ENCODE peak calls at places on chromosomes 13 and 19, in six cellular contexts. H is esophagus muscularis mucosa, G is vagina, C is HL-60, L is transverse colon, R is suprapubic skin. E is an unnamed sample.

GRCh38 chr13:102484329-102484728 is 82.5 kb upstream of the FGF14 start:
- DNase-seq in R (no peak), G (no peak), H (no peak), L (no peak), C (no peak), E (no peak)

GRCh38 chr19:58001895-58002369 is 688 bp downstream of the ZNF606 start:
- DNase-seq in G (no peak), R (no peak), C (peak; percentile 29), H (no peak), L (peak; percentile 13), E (no peak)

GRCh38 chr19:17889609-17890214 is 18.0 kb downstream of the SLC5A5 start:
- DNase-seq in C (no peak), L (no peak), G (no peak), H (no peak), R (no peak), E (no peak)

GRCh38 chr13:100338265-100338664 is 249.4 kb downstream of the PCCA start:
- DNase-seq in G (no peak), R (no peak), C (no peak), L (no peak), H (no peak), E (no peak)

GRCh38 chr19:13526552-13526951 is 20.3 kb upstream of the CACNA1A start:
- DNase-seq in R (no peak), H (no peak), L (no peak), G (no peak), C (peak; percentile 4), E (no peak)

GRCh38 chr19:20167020-20167644 is at the start of gene ZNF486:
- DNase-seq in R (peak; percentile 99), G (peak; percentile 96), H (peak; percentile 99), L (peak; percentile 95), C (peak; percentile 80), E (peak; percentile 93)

GRCh38 chr13:27147530-27148170 is 24.0 kb downstream of the USP12 start:
- DNase-seq in H (no peak), L (no peak), R (no peak), C (no peak), G (no peak), E (no peak)

GRCh38 chr13:99080131-99080530 is 102.3 kb upstream of the DOCK9 start:
- DNase-seq in L (no peak), G (peak; percentile 9), R (no peak), H (no peak), C (no peak), E (no peak)

GRCh38 chr19:677201-677600 is 1.0 kb downstream of the FSTL3 start:
- DNase-seq in G (no peak), H (no peak), L (peak; percentile 63), R (no peak), C (no peak), E (no peak)

GRCh38 chr19:57708641-57709354 is at the start of gene ZNF154:
- DNase-seq in C (no peak), G (no peak), H (no peak), R (no peak), L (peak; percentile 48), E (peak; percentile 30)

GRCh38 chr19:41545547-41545946 is 30.4 kb upstream of the CEACAM21 start:
- DNase-seq in L (no peak), C (peak; percentile 77), R (no peak), G (no peak), H (no peak), E (no peak)

GRCh38 chr13:98515804-98516465 is 61.0 kb downstream of the STK24 start:
- DNase-seq in G (no peak), H (no peak), L (no peak), C (no peak), R (no peak), E (no peak)

GRCh38 chr13:76148374-76148773 is 512.2 kb downstream of the LMO7 start:
- DNase-seq in G (no peak), R (no peak), L (no peak), C (no peak), H (no peak), E (no peak)

GRCh38 chr13:60343978-60344377 is 53.0 kb upstream of the TDRD3 start:
- DNase-seq in L (no peak), G (no peak), C (no peak), H (no peak), R (no peak), E (no peak)

GRCh38 chr13:77833331-77833863 is 85.2 kb downstream of the EDNRB start:
- DNase-seq in C (peak; percentile 72), H (no peak), L (no peak), R (no peak), G (no peak), E (no peak)

GRCh38 chr13:57136093-57136492 is 4.6 kb upstream of the PRR20A start:
- DNase-seq in G (no peak), R (no peak), C (no peak), L (no peak), H (no peak), E (no peak)

GRCh38 chr13:57138988-57139387 is 1.7 kb upstream of the PRR20A start:
- DNase-seq in C (no peak), R (no peak), G (no peak), L (no peak), H (no peak), E (no peak)

DNA sequence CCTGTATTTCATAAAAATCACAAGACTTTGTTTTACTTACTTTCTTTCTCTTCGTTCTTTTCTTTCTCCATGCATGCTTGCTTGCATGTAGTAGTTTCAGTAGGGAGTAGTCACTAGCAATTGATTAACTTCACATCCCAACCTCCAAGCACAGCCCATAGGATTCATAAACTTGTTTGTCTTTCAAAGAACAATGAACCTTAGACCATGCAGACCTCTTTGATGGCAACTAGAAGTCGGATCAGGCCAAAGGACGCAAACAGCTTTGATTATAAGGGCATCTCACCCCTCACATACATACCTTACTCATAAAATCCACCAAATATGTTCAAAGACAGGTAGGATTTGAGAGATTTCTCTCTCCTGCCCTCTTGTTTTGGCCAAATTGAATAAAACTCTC is 3.1 kb upstream of the PRR20A start:
- DNase-seq in L (no peak), G (no peak), R (no peak), H (no peak), C (no peak), E (no peak)
- TF ChIP-seq POLR2AphosphoS5 in L (no peak), G (no peak), R (no peak), H (no peak), C (no peak), E (no peak)

DNA sequence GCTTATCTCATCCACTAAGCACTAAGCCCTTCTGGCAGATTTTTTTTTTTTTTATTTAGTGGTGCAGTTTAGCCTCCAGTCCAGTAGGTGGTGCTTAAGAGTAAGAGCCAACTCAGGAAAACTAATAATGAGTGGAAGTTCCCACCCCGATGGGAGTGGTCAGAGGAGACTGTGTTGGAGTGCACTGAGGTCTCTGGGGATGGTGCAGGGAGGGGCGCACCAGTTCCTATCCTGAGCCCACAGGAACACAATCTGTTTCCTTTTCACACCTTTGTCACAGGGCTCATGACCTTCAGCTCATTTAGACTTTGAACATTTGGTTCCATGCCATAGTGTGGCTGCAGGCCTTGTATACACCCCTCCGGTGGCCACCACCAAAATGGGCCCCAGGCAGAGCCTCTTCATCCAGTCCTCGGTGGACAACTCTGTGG is 367.4 kb downstream of the SPRY2 start:
- DNase-seq in H (no peak), G (no peak), C (no peak), R (no peak), L (peak; percentile 17), E (no peak)
- TF ChIP-seq CTCF in H (no peak), G (no peak), C (peak; percentile 13), R (peak; percentile 35), L (peak; percentile 36), E (no peak)

GRCh38 chr19:46393456-46394397 is 19.6 kb downstream of the CCDC8 start:
- DNase-seq in R (no peak), L (no peak), C (no peak), G (no peak), H (no peak), E (no peak)
- TF ChIP-seq POLR2AphosphoS5 in R (no peak), L (no peak), C (peak; percentile 22), G (no peak), H (no peak), E (no peak)

GRCh38 chr19:54096642-54097106 is 3.9 kb downstream of the OSCAR start:
- DNase-seq in R (no peak), H (no peak), G (no peak), C (peak; percentile 71), L (peak; percentile 42), E (no peak)
- TF ChIP-seq CTCF in R (peak; percentile 17), H (no peak), G (no peak), C (no peak), L (no peak), E (no peak)

GRCh38 chr19:46755077-46755852 is 9.0 kb upstream of the STRN4 start:
- DNase-seq in H (no peak), C (peak; percentile 23), R (no peak), G (no peak), L (no peak), E (no peak)

GRCh38 chr19:46753420-46754155 is 7.3 kb upstream of the STRN4 start:
- DNase-seq in R (no peak), C (peak; percentile 77), L (peak; percentile 78), G (no peak), H (no peak), E (peak; percentile 62)

GRCh38 chr19:46755853-46756543 is 9.7 kb upstream of the STRN4 start:
- DNase-seq in G (no peak), L (no peak), C (no peak), R (no peak), H (no peak), E (no peak)

GRCh38 chr19:46759817-46760333 is 13.6 kb upstream of the STRN4 start:
- DNase-seq in C (no peak), H (no peak), G (no peak), L (no peak), R (no peak), E (peak; percentile 64)

DNA sequence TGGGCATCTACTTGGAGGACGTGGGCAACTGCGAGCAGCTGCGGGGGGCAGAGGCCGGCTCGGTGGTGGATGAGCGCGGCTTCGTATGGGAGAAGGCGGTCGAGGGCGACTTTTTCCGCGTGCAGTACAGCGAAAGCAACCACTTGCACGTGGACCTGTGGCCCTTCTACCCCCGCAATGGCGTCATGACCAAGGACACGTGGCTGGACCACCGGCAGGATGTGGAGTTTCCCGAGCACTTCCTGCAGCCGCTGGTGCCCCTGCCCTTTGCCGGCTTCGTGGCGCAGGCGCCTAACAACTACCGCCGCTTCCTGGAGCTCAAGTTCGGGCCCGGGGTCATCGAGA is 10.3 kb upstream of the STRN4 start:
- DNase-seq in G (no peak), R (no peak), C (no peak), L (no peak), H (no peak), E (no peak)
- TF ChIP-seq POLR2AphosphoS5 in G (no peak), R (no peak), C (no peak), L (no peak), H (no peak), E (no peak)

DNA sequence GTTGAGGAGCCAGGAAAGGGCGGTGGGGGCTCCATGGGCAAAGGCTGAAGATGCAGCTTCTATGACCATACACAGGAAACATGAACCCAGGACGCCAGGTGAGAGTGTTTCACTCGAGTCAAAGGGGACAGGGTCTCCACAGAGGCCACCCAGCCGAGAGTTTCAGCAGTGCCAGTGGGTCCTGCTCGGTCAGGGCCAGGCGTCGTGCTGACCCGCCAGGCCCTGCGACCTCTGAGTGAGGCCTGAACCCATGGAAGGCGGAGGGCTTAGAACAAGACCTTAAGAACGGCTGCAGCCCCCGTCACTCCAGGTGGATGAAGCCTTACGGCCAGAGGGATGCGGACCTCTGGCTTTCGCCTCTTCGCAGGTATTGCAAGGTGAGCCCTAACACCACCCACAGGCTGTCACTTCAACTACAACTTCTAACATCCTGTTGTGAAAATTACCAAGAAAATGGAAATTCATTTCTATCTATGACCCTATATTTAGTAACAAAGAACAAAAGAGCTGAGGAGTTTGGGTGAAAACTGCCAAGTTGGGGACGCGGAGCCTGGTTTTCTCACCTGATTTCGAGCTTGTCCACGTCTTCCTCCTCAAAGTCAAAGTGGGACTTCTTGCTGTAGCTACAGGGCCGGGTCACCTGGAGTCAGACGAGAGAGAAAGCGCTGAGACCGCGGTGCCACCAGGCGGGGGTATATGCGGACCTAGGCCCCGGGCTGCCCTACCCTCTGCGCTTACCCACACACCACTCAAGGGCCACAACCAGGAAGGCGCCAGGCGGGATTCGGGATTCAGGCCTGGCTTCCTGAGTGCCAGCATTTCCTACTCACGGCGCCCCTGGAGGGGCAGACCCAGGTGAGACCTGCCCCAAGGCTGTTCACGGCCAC is 50.1 kb upstream of the C13orf46 start:
- DNase-seq in C (no peak), L (no peak), R (no peak), G (no peak), H (no peak), E (no peak)
- TF ChIP-seq CTCF in C (no peak), L (no peak), R (no peak), G (no peak), H (no peak), E (no peak)

E was measured in prostate gland.